ENCODE peak calls at places on chromosomes 4 and X, in six cellular contexts. O is stimulated activated CD8-positive, alpha-beta memory T cell treated with anti-CD3 and anti-CD28 coated beads, Interleukin-4, amount 100 ng/mL, for 1 hour; K is EH; S is stimulated activated CD4-positive, alpha-beta T cell treated with anti-CD3 and anti-CD28 coated beads, Interleukin-12 subunit alpha, Interleukin-12 subunit beta, amount 100 ng/mL, for 48 hours; Y is GM04504; G is smooth muscle cell of the brain vasculature. F is an unnamed sample.

GRCh38 chr4:179097741-179098140 is 1655.5 kb upstream of the AGA start:
- DNase-seq in K (no peak), S (no peak), G (no peak), O (no peak), Y (no peak), F (no peak)

GRCh38 chr4:60611762-60612496 is 588.2 kb upstream of the ADGRL3 start:
- DNase-seq in G (no peak), K (peak), S (no peak), O (no peak), Y (no peak), F (no peak)

GRCh38 chrX:63186137-63186536 is 165.0 kb downstream of the SPIN4 start:
- DNase-seq in K (no peak), Y (no peak), G (no peak), O (no peak), S (no peak), F (no peak)

GRCh38 chrX:68895339-68896250 is 66.8 kb downstream of the EFNB1 start:
- DNase-seq in Y (no peak), K (peak), S (no peak), O (no peak), G (no peak), F (no peak)

GRCh38 chrX:147912093-147912801 is 528 bp downstream of the FMR1 start:
- DNase-seq in O (no peak), K (peak), S (no peak), Y (peak), G (no peak), F (no peak)

GRCh38 chr4:189022441-189023035 is 883.3 kb downstream of the TRIML1 start:
- DNase-seq in G (no peak), K (peak), Y (peak), S (no peak), O (no peak), F (no peak)

GRCh38 chrX:65668362-65669310 is 1.2 kb downstream of the MSN start:
- DNase-seq in O (peak), S (no peak), Y (peak), G (no peak), K (peak), F (peak)

GRCh38 chr4:123305746-123306145 is 90.8 kb upstream of the SPRY1 start:
- DNase-seq in Y (no peak), G (no peak), O (no peak), S (no peak), K (no peak), F (no peak)

GRCh38 chr4:23023121-23023520 is 330.4 kb downstream of the GBA3 start:
- DNase-seq in G (no peak), O (no peak), Y (no peak), K (no peak), S (no peak), F (no peak)

GRCh38 chr4:126790633-126791032 is 842.1 kb upstream of the INTU start:
- DNase-seq in G (no peak), S (no peak), K (peak), Y (no peak), O (no peak), F (no peak)

GRCh38 chr4:174702974-174703478 is 126.0 kb downstream of the GLRA3 start:
- DNase-seq in Y (no peak), O (no peak), S (no peak), G (no peak), K (no peak), F (no peak)

GRCh38 chr4:11700751-11701226 is 272.1 kb upstream of the HS3ST1 start:
- DNase-seq in K (peak), S (no peak), G (no peak), Y (no peak), O (no peak), F (no peak)

GRCh38 chr4:19883841-19884240 is 367.9 kb upstream of the SLIT2 start:
- DNase-seq in G (no peak), K (peak), S (no peak), O (no peak), Y (peak), F (no peak)

GRCh38 chrX:21725498-21725897 is 32.4 kb downstream of the SMPX start:
- DNase-seq in K (peak), G (no peak), Y (peak), O (no peak), S (no peak), F (no peak)

GRCh38 chr4:69576251-69576877 is 63.1 kb downstream of the UGT2A2 start:
- DNase-seq in S (no peak), Y (no peak), G (no peak), K (no peak), O (no peak), F (no peak)

GRCh38 chr4:119132306-119132705 is 3.3 kb upstream of the MYOZ2 start:
- DNase-seq in O (no peak), Y (no peak), G (no peak), S (no peak), K (peak), F (no peak)

GRCh38 chr4:64829749-64830148 is 420.5 kb upstream of the TECRL start:
- DNase-seq in O (no peak), Y (no peak), K (no peak), G (no peak), S (no peak), F (no peak)

GRCh38 chr4:108693819-108694218 is 43.4 kb downstream of the OSTC start:
- DNase-seq in Y (no peak), S (no peak), G (no peak), K (no peak), O (no peak), F (no peak)

GRCh38 chr4:68326146-68326545 is 23.7 kb downstream of the YTHDC1 start:
- DNase-seq in K (no peak), S (no peak), O (no peak), Y (no peak), G (no peak), F (no peak)

GRCh38 chr4:38673109-38673978 is 9.3 kb downstream of the KLF3 start:
- DNase-seq in Y (no peak), K (peak), S (no peak), G (no peak), O (no peak), F (no peak)